ENCODE peak calls at places on chromosomes 11 and 22, in nine cellular contexts. One of them, this sample, is unnamed.

GRCh38 chr11:34427171-34427805 is 11.4 kb upstream of the CAT start:
- DNase-seq in endothelial cell: no peak
- DNase-seq in colonic mucosa: no peak
- DNase-seq in T-cell: no peak
- DNase-seq in mesothelial cell of epicardium: no peak
- DNase-seq in heart right ventricle: no peak
- DNase-seq in aorta: no peak
- DNase-seq in WTC11: no peak
- DNase-seq in stimulated activated CD8-positive, alpha-beta memory T cell treated with anti-CD3 and anti-CD28 coated beads, Interleukin-2, amount 100 ng/mL, for 48 hours: no peak
- DNase-seq in this sample: no peak

GRCh38 chr11:45097721-45098493 is 48.5 kb upstream of the PRDM11 start:
- DNase-seq in endothelial cell: peak; percentile 72
- DNase-seq in colonic mucosa: peak; percentile 64
- DNase-seq in T-cell: no peak
- DNase-seq in mesothelial cell of epicardium: peak; percentile 78
- DNase-seq in heart right ventricle: peak; percentile 76
- DNase-seq in aorta: peak; percentile 92
- DNase-seq in WTC11: peak; percentile 88
- DNase-seq in stimulated activated CD8-positive, alpha-beta memory T cell treated with anti-CD3 and anti-CD28 coated beads, Interleukin-2, amount 100 ng/mL, for 48 hours: no peak
- DNase-seq in this sample: no peak

GRCh38 chr22:26072611-26073010 is 96.7 kb upstream of the SEZ6L start:
- DNase-seq in endothelial cell: no peak
- DNase-seq in colonic mucosa: no peak
- DNase-seq in T-cell: no peak
- DNase-seq in mesothelial cell of epicardium: no peak
- DNase-seq in heart right ventricle: no peak
- DNase-seq in aorta: no peak
- DNase-seq in WTC11: no peak
- DNase-seq in stimulated activated CD8-positive, alpha-beta memory T cell treated with anti-CD3 and anti-CD28 coated beads, Interleukin-2, amount 100 ng/mL, for 48 hours: no peak
- DNase-seq in this sample: no peak

GRCh38 chr11:33802414-33802950 is 28.2 kb upstream of the FBXO3 start:
- DNase-seq in endothelial cell: peak; percentile 66
- DNase-seq in colonic mucosa: peak; percentile 59
- DNase-seq in T-cell: no peak
- DNase-seq in mesothelial cell of epicardium: no peak
- DNase-seq in heart right ventricle: peak; percentile 46
- DNase-seq in aorta: peak; percentile 82
- DNase-seq in WTC11: peak; percentile 78
- DNase-seq in stimulated activated CD8-positive, alpha-beta memory T cell treated with anti-CD3 and anti-CD28 coated beads, Interleukin-2, amount 100 ng/mL, for 48 hours: no peak
- DNase-seq in this sample: no peak

GRCh38 chr11:88115828-88116410 is 59.3 kb downstream of the RAB38 start:
- DNase-seq in endothelial cell: no peak
- DNase-seq in colonic mucosa: no peak
- DNase-seq in T-cell: no peak
- DNase-seq in mesothelial cell of epicardium: no peak
- DNase-seq in heart right ventricle: no peak
- DNase-seq in aorta: no peak
- DNase-seq in WTC11: no peak
- DNase-seq in stimulated activated CD8-positive, alpha-beta memory T cell treated with anti-CD3 and anti-CD28 coated beads, Interleukin-2, amount 100 ng/mL, for 48 hours: no peak
- DNase-seq in this sample: no peak

GRCh38 chr22:31623634-31624312 is 38.2 kb downstream of the PISD start:
- DNase-seq in endothelial cell: no peak
- DNase-seq in colonic mucosa: no peak
- DNase-seq in T-cell: no peak
- DNase-seq in mesothelial cell of epicardium: no peak
- DNase-seq in heart right ventricle: no peak
- DNase-seq in aorta: no peak
- DNase-seq in WTC11: no peak
- DNase-seq in stimulated activated CD8-positive, alpha-beta memory T cell treated with anti-CD3 and anti-CD28 coated beads, Interleukin-2, amount 100 ng/mL, for 48 hours: no peak
- DNase-seq in this sample: no peak

GRCh38 chr11:120566176-120566575 is 54.6 kb downstream of the GRIK4 start:
- DNase-seq in endothelial cell: no peak
- DNase-seq in colonic mucosa: no peak
- DNase-seq in T-cell: no peak
- DNase-seq in mesothelial cell of epicardium: no peak
- DNase-seq in heart right ventricle: no peak
- DNase-seq in aorta: no peak
- DNase-seq in WTC11: no peak
- DNase-seq in stimulated activated CD8-positive, alpha-beta memory T cell treated with anti-CD3 and anti-CD28 coated beads, Interleukin-2, amount 100 ng/mL, for 48 hours: no peak
- DNase-seq in this sample: no peak

GRCh38 chr11:2482745-2483144 is 37.9 kb downstream of the KCNQ1 start:
- DNase-seq in endothelial cell: no peak
- DNase-seq in colonic mucosa: no peak
- DNase-seq in T-cell: no peak
- DNase-seq in mesothelial cell of epicardium: no peak
- DNase-seq in heart right ventricle: no peak
- DNase-seq in aorta: no peak
- DNase-seq in WTC11: no peak
- DNase-seq in stimulated activated CD8-positive, alpha-beta memory T cell treated with anti-CD3 and anti-CD28 coated beads, Interleukin-2, amount 100 ng/mL, for 48 hours: no peak
- DNase-seq in this sample: no peak

GRCh38 chr11:106497321-106497720 is 419.9 kb downstream of the AASDHPPT start:
- DNase-seq in endothelial cell: no peak
- DNase-seq in colonic mucosa: no peak
- DNase-seq in T-cell: no peak
- DNase-seq in mesothelial cell of epicardium: no peak
- DNase-seq in heart right ventricle: no peak
- DNase-seq in aorta: no peak
- DNase-seq in WTC11: no peak
- DNase-seq in stimulated activated CD8-positive, alpha-beta memory T cell treated with anti-CD3 and anti-CD28 coated beads, Interleukin-2, amount 100 ng/mL, for 48 hours: no peak
- DNase-seq in this sample: no peak

GRCh38 chr22:50399751-50400331 is 56.7 kb downstream of the PPP6R2 start:
- DNase-seq in endothelial cell: peak; percentile 51
- DNase-seq in colonic mucosa: peak; percentile 41
- DNase-seq in T-cell: no peak
- DNase-seq in mesothelial cell of epicardium: no peak
- DNase-seq in heart right ventricle: peak; percentile 23
- DNase-seq in aorta: no peak
- DNase-seq in WTC11: peak; percentile 74
- DNase-seq in stimulated activated CD8-positive, alpha-beta memory T cell treated with anti-CD3 and anti-CD28 coated beads, Interleukin-2, amount 100 ng/mL, for 48 hours: peak; percentile 9
- DNase-seq in this sample: peak; percentile 49

GRCh38 chr11:46342237-46342636 is 5.0 kb upstream of the DGKZ start:
- DNase-seq in endothelial cell: peak; percentile 63
- DNase-seq in colonic mucosa: no peak
- DNase-seq in T-cell: no peak
- DNase-seq in mesothelial cell of epicardium: no peak
- DNase-seq in heart right ventricle: no peak
- DNase-seq in aorta: no peak
- DNase-seq in WTC11: no peak
- DNase-seq in stimulated activated CD8-positive, alpha-beta memory T cell treated with anti-CD3 and anti-CD28 coated beads, Interleukin-2, amount 100 ng/mL, for 48 hours: no peak
- DNase-seq in this sample: no peak

GRCh38 chr11:14656536-14657457 is 13.2 kb downstream of the PDE3B start:
- DNase-seq in endothelial cell: no peak
- DNase-seq in colonic mucosa: no peak
- DNase-seq in T-cell: no peak
- DNase-seq in mesothelial cell of epicardium: no peak
- DNase-seq in heart right ventricle: no peak
- DNase-seq in aorta: no peak
- DNase-seq in WTC11: no peak
- DNase-seq in stimulated activated CD8-positive, alpha-beta memory T cell treated with anti-CD3 and anti-CD28 coated beads, Interleukin-2, amount 100 ng/mL, for 48 hours: no peak
- DNase-seq in this sample: no peak

GRCh38 chr11:1669546-1670218 is 27.3 kb upstream of the KRTAP5-6 start:
- DNase-seq in endothelial cell: no peak
- DNase-seq in colonic mucosa: no peak
- DNase-seq in T-cell: no peak
- DNase-seq in mesothelial cell of epicardium: no peak
- DNase-seq in heart right ventricle: no peak
- DNase-seq in aorta: no peak
- DNase-seq in WTC11: no peak
- DNase-seq in stimulated activated CD8-positive, alpha-beta memory T cell treated with anti-CD3 and anti-CD28 coated beads, Interleukin-2, amount 100 ng/mL, for 48 hours: no peak
- DNase-seq in this sample: no peak

GRCh38 chr11:41872458-41872857 is 413.0 kb upstream of the LRRC4C start:
- DNase-seq in endothelial cell: no peak
- DNase-seq in colonic mucosa: no peak
- DNase-seq in T-cell: no peak
- DNase-seq in mesothelial cell of epicardium: no peak
- DNase-seq in heart right ventricle: no peak
- DNase-seq in aorta: no peak
- DNase-seq in WTC11: no peak
- DNase-seq in stimulated activated CD8-positive, alpha-beta memory T cell treated with anti-CD3 and anti-CD28 coated beads, Interleukin-2, amount 100 ng/mL, for 48 hours: no peak
- DNase-seq in this sample: no peak

GRCh38 chr11:129750343-129751292 is 65.0 kb upstream of the TMEM45B start:
- DNase-seq in endothelial cell: peak; percentile 83
- DNase-seq in colonic mucosa: peak; percentile 74
- DNase-seq in T-cell: peak; percentile 67
- DNase-seq in mesothelial cell of epicardium: peak; percentile 75
- DNase-seq in heart right ventricle: peak; percentile 57
- DNase-seq in aorta: peak; percentile 90
- DNase-seq in WTC11: peak; percentile 74
- DNase-seq in stimulated activated CD8-positive, alpha-beta memory T cell treated with anti-CD3 and anti-CD28 coated beads, Interleukin-2, amount 100 ng/mL, for 48 hours: peak; percentile 57
- DNase-seq in this sample: peak; percentile 77

GRCh38 chr11:76150141-76150540 is 56.2 kb downstream of the WNT11 start:
- DNase-seq in endothelial cell: no peak
- DNase-seq in colonic mucosa: no peak
- DNase-seq in T-cell: no peak
- DNase-seq in mesothelial cell of epicardium: no peak
- DNase-seq in heart right ventricle: no peak
- DNase-seq in aorta: no peak
- DNase-seq in WTC11: no peak
- DNase-seq in stimulated activated CD8-positive, alpha-beta memory T cell treated with anti-CD3 and anti-CD28 coated beads, Interleukin-2, amount 100 ng/mL, for 48 hours: no peak
- DNase-seq in this sample: no peak

GRCh38 chr22:21755855-21756284 is 20.3 kb upstream of the YPEL1 start:
- DNase-seq in endothelial cell: no peak
- DNase-seq in colonic mucosa: no peak
- DNase-seq in T-cell: no peak
- DNase-seq in mesothelial cell of epicardium: no peak
- DNase-seq in heart right ventricle: no peak
- DNase-seq in aorta: peak; percentile 70
- DNase-seq in WTC11: no peak
- DNase-seq in stimulated activated CD8-positive, alpha-beta memory T cell treated with anti-CD3 and anti-CD28 coated beads, Interleukin-2, amount 100 ng/mL, for 48 hours: no peak
- DNase-seq in this sample: peak; percentile 36

GRCh38 chr11:18791175-18792065 is at the start of gene PTPN5:
- DNase-seq in endothelial cell: peak; percentile 44
- DNase-seq in colonic mucosa: no peak
- DNase-seq in T-cell: no peak
- DNase-seq in mesothelial cell of epicardium: peak; percentile 23
- DNase-seq in heart right ventricle: no peak
- DNase-seq in aorta: no peak
- DNase-seq in WTC11: peak; percentile 64
- DNase-seq in stimulated activated CD8-positive, alpha-beta memory T cell treated with anti-CD3 and anti-CD28 coated beads, Interleukin-2, amount 100 ng/mL, for 48 hours: no peak
- DNase-seq in this sample: no peak

GRCh38 chr11:66976048-66976467 is 954 bp downstream of the C11orf86 start:
- DNase-seq in endothelial cell: peak; percentile 76
- DNase-seq in colonic mucosa: no peak
- DNase-seq in T-cell: no peak
- DNase-seq in mesothelial cell of epicardium: no peak
- DNase-seq in heart right ventricle: no peak
- DNase-seq in aorta: no peak
- DNase-seq in WTC11: peak; percentile 89
- DNase-seq in stimulated activated CD8-positive, alpha-beta memory T cell treated with anti-CD3 and anti-CD28 coated beads, Interleukin-2, amount 100 ng/mL, for 48 hours: no peak
- DNase-seq in this sample: no peak

GRCh38 chr11:116042125-116042524 is 537.9 kb upstream of the CADM1 start:
- DNase-seq in endothelial cell: no peak
- DNase-seq in colonic mucosa: no peak
- DNase-seq in T-cell: no peak
- DNase-seq in mesothelial cell of epicardium: no peak
- DNase-seq in heart right ventricle: no peak
- DNase-seq in aorta: no peak
- DNase-seq in WTC11: no peak
- DNase-seq in stimulated activated CD8-positive, alpha-beta memory T cell treated with anti-CD3 and anti-CD28 coated beads, Interleukin-2, amount 100 ng/mL, for 48 hours: no peak
- DNase-seq in this sample: no peak

GRCh38 chr11:30733748-30734147 is 147.6 kb upstream of the MPPED2 start:
- DNase-seq in endothelial cell: no peak
- DNase-seq in colonic mucosa: no peak
- DNase-seq in T-cell: no peak
- DNase-seq in mesothelial cell of epicardium: no peak
- DNase-seq in heart right ventricle: no peak
- DNase-seq in aorta: no peak
- DNase-seq in WTC11: no peak
- DNase-seq in stimulated activated CD8-positive, alpha-beta memory T cell treated with anti-CD3 and anti-CD28 coated beads, Interleukin-2, amount 100 ng/mL, for 48 hours: no peak
- DNase-seq in this sample: no peak

GRCh38 chr22:48871176-48871840 is 956.4 kb downstream of the BRD1 start:
- DNase-seq in endothelial cell: no peak
- DNase-seq in colonic mucosa: no peak
- DNase-seq in T-cell: no peak
- DNase-seq in mesothelial cell of epicardium: no peak
- DNase-seq in heart right ventricle: no peak
- DNase-seq in aorta: peak; percentile 51
- DNase-seq in WTC11: no peak
- DNase-seq in stimulated activated CD8-positive, alpha-beta memory T cell treated with anti-CD3 and anti-CD28 coated beads, Interleukin-2, amount 100 ng/mL, for 48 hours: no peak
- DNase-seq in this sample: no peak

GRCh38 chr11:118789501-118790356 is 1.2 kb downstream of the DDX6 start:
- DNase-seq in endothelial cell: peak; percentile 4
- DNase-seq in colonic mucosa: peak; percentile 63
- DNase-seq in T-cell: peak; percentile 37
- DNase-seq in mesothelial cell of epicardium: no peak
- DNase-seq in heart right ventricle: no peak
- DNase-seq in aorta: no peak
- DNase-seq in WTC11: no peak
- DNase-seq in stimulated activated CD8-positive, alpha-beta memory T cell treated with anti-CD3 and anti-CD28 coated beads, Interleukin-2, amount 100 ng/mL, for 48 hours: no peak
- DNase-seq in this sample: peak; percentile 55

GRCh38 chr11:84899740-84900139 is 727.4 kb downstream of the DLG2 start:
- DNase-seq in endothelial cell: no peak
- DNase-seq in colonic mucosa: no peak
- DNase-seq in T-cell: no peak
- DNase-seq in mesothelial cell of epicardium: no peak
- DNase-seq in heart right ventricle: no peak
- DNase-seq in aorta: no peak
- DNase-seq in WTC11: peak; percentile 14
- DNase-seq in stimulated activated CD8-positive, alpha-beta memory T cell treated with anti-CD3 and anti-CD28 coated beads, Interleukin-2, amount 100 ng/mL, for 48 hours: no peak
- DNase-seq in this sample: no peak

GRCh38 chr11:71352226-71352625 is 96.0 kb downstream of the DHCR7 start:
- DNase-seq in endothelial cell: no peak
- DNase-seq in colonic mucosa: no peak
- DNase-seq in T-cell: no peak
- DNase-seq in mesothelial cell of epicardium: no peak
- DNase-seq in heart right ventricle: no peak
- DNase-seq in aorta: no peak
- DNase-seq in WTC11: no peak
- DNase-seq in stimulated activated CD8-positive, alpha-beta memory T cell treated with anti-CD3 and anti-CD28 coated beads, Interleukin-2, amount 100 ng/mL, for 48 hours: no peak
- DNase-seq in this sample: no peak

GRCh38 chr11:79050784-79051183 is 390.0 kb downstream of the TENM4 start:
- DNase-seq in endothelial cell: no peak
- DNase-seq in colonic mucosa: no peak
- DNase-seq in T-cell: no peak
- DNase-seq in mesothelial cell of epicardium: no peak
- DNase-seq in heart right ventricle: peak; percentile 40
- DNase-seq in aorta: no peak
- DNase-seq in WTC11: no peak
- DNase-seq in stimulated activated CD8-positive, alpha-beta memory T cell treated with anti-CD3 and anti-CD28 coated beads, Interleukin-2, amount 100 ng/mL, for 48 hours: no peak
- DNase-seq in this sample: no peak

GRCh38 chr11:126188332-126189108 is 22.9 kb downstream of the RPUSD4 start:
- DNase-seq in endothelial cell: no peak
- DNase-seq in colonic mucosa: no peak
- DNase-seq in T-cell: no peak
- DNase-seq in mesothelial cell of epicardium: no peak
- DNase-seq in heart right ventricle: no peak
- DNase-seq in aorta: no peak
- DNase-seq in WTC11: no peak
- DNase-seq in stimulated activated CD8-positive, alpha-beta memory T cell treated with anti-CD3 and anti-CD28 coated beads, Interleukin-2, amount 100 ng/mL, for 48 hours: no peak
- DNase-seq in this sample: peak; percentile 70

GRCh38 chr11:82756765-82757650 is 23.3 kb upstream of the FAM181B start:
- DNase-seq in endothelial cell: no peak
- DNase-seq in colonic mucosa: no peak
- DNase-seq in T-cell: no peak
- DNase-seq in mesothelial cell of epicardium: no peak
- DNase-seq in heart right ventricle: no peak
- DNase-seq in aorta: no peak
- DNase-seq in WTC11: no peak
- DNase-seq in stimulated activated CD8-positive, alpha-beta memory T cell treated with anti-CD3 and anti-CD28 coated beads, Interleukin-2, amount 100 ng/mL, for 48 hours: no peak
- DNase-seq in this sample: no peak

GRCh38 chr11:1647901-1648721 is 18.5 kb downstream of the KRTAP5-5 start:
- DNase-seq in endothelial cell: no peak
- DNase-seq in colonic mucosa: no peak
- DNase-seq in T-cell: no peak
- DNase-seq in mesothelial cell of epicardium: no peak
- DNase-seq in heart right ventricle: no peak
- DNase-seq in aorta: peak; percentile 40
- DNase-seq in WTC11: no peak
- DNase-seq in stimulated activated CD8-positive, alpha-beta memory T cell treated with anti-CD3 and anti-CD28 coated beads, Interleukin-2, amount 100 ng/mL, for 48 hours: no peak
- DNase-seq in this sample: no peak

GRCh38 chr11:33168605-33169240 is 7.4 kb upstream of the CSTF3 start:
- DNase-seq in endothelial cell: no peak
- DNase-seq in colonic mucosa: no peak
- DNase-seq in T-cell: no peak
- DNase-seq in mesothelial cell of epicardium: no peak
- DNase-seq in heart right ventricle: no peak
- DNase-seq in aorta: no peak
- DNase-seq in WTC11: no peak
- DNase-seq in stimulated activated CD8-positive, alpha-beta memory T cell treated with anti-CD3 and anti-CD28 coated beads, Interleukin-2, amount 100 ng/mL, for 48 hours: no peak
- DNase-seq in this sample: no peak

GRCh38 chr11:1157341-1157644 is 460 bp upstream of the MUC5AC start:
- DNase-seq in endothelial cell: no peak
- DNase-seq in colonic mucosa: no peak
- DNase-seq in T-cell: no peak
- DNase-seq in mesothelial cell of epicardium: no peak
- DNase-seq in heart right ventricle: no peak
- DNase-seq in aorta: no peak
- DNase-seq in WTC11: peak; percentile 7
- DNase-seq in stimulated activated CD8-positive, alpha-beta memory T cell treated with anti-CD3 and anti-CD28 coated beads, Interleukin-2, amount 100 ng/mL, for 48 hours: no peak
- DNase-seq in this sample: peak; percentile 18